ENCODE peak calls at places on chromosomes 6 and 20, in five cellular contexts. O is tibial nerve, F is coronary artery, Q is Caco-2, S is Panc1. X is an unnamed sample.

GRCh38 chr6:109772961-109773431 is 81.9 kb downstream of the FIG4 start:
- DNase-seq in F (no peak), Q (no peak), S (no peak), O (no peak), X (no peak)

GRCh38 chr6:15329154-15329781 is 83.4 kb downstream of the JARID2 start:
- DNase-seq in S (no peak), F (no peak), Q (no peak), O (no peak), X (peak)

GRCh38 chr6:39688494-39688893 is 36.7 kb downstream of the KIF6 start:
- DNase-seq in Q (no peak), S (no peak), O (peak), F (no peak), X (no peak)

GRCh38 chr20:47008842-47009518 is 114.3 kb downstream of the EYA2 start:
- DNase-seq in F (no peak), Q (no peak), S (no peak), O (no peak), X (no peak)

GRCh38 chr20:31934491-31934890 is 17.4 kb downstream of the PDRG1 start:
- DNase-seq in O (no peak), F (no peak), S (no peak), Q (no peak), X (no peak)

GRCh38 chr6:112321882-112322508 is 25.1 kb upstream of the RFPL4B start:
- DNase-seq in S (no peak), F (no peak), Q (no peak), O (no peak), X (no peak)

GRCh38 chr6:108788416-108788815 is 59.8 kb upstream of the ARMC2 start:
- DNase-seq in S (no peak), O (no peak), F (no peak), Q (no peak), X (no peak)

GRCh38 chr6:35500782-35501181 is 3.9 kb upstream of the TEAD3 start:
- DNase-seq in F (no peak), Q (no peak), S (peak), O (no peak), X (no peak)

DNA sequence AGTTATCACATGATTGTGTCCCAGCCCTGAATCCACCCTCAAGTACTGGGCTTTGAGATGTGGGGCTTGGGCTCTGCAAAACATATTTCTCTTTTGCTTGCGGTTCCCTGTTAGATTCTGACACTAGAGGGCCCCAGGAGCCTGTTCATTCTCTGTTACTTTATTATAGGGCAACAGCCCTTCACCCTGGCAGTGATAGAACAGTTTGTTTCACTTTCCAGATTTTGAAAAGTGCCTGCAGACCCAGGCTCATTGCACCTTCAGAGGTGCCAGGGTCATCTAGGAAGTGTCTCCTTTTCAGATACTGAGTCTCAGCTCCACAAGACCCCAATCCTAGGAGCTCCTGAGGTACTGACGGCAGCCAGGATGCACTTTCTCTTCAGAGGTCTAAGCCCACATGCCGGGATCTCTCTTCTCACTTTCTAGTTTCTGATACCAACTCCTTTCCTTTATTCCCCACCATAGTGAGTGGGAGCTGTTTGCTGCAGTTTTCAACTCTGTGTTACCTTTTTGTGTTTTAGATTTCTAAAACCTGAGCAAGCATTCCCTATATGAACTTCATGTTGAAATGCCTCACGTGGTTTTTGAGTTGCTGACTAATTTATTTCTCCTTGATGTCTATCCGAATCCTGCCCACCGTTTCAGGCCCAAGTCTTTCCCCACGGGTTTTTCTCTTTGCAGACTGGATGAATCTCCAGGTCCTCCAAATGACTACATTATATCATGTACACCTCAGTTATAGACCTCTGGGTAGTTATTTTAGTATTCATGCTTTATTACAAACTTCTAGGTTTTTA is 10.9 kb downstream of the ABT1 start:
- DNase-seq in O (peak), S (peak), F (no peak), Q (peak), X (peak)
- H3K4me3 ChIP-seq in O (no peak), S (peak), F (peak), Q (no peak), X (peak)

GRCh38 chr20:50731930-50732690 is 730 bp downstream of the PARD6B start:
- DNase-seq in O (no peak), S (no peak), Q (peak), F (no peak), X (no peak)
- TF ChIP-seq CTCF in O (no peak), S (no peak), Q (no peak), F (no peak), X (no peak)

GRCh38 chr20:8131598-8132014 is 460 bp upstream of the PLCB1 start:
- DNase-seq in S (no peak), F (no peak), O (no peak), Q (peak), X (no peak)
- H3K4me3 ChIP-seq in S (peak), F (peak), O (peak), Q (peak), X (peak)

GRCh38 chr6:37024665-37025337 is 19.3 kb downstream of the FGD2 start:
- DNase-seq in S (no peak), O (no peak), Q (no peak), F (no peak), X (no peak)

GRCh38 chr6:37027811-37028469 is 22.5 kb downstream of the FGD2 start:
- DNase-seq in Q (no peak), O (no peak), F (no peak), S (no peak), X (no peak)

GRCh38 chr6:37027036-37027720 is 21.7 kb downstream of the FGD2 start:
- DNase-seq in Q (no peak), F (no peak), S (no peak), O (no peak), X (no peak)

GRCh38 chr6:37022135-37022863 is 16.8 kb downstream of the FGD2 start:
- DNase-seq in F (no peak), S (no peak), O (no peak), Q (no peak), X (no peak)

DNA sequence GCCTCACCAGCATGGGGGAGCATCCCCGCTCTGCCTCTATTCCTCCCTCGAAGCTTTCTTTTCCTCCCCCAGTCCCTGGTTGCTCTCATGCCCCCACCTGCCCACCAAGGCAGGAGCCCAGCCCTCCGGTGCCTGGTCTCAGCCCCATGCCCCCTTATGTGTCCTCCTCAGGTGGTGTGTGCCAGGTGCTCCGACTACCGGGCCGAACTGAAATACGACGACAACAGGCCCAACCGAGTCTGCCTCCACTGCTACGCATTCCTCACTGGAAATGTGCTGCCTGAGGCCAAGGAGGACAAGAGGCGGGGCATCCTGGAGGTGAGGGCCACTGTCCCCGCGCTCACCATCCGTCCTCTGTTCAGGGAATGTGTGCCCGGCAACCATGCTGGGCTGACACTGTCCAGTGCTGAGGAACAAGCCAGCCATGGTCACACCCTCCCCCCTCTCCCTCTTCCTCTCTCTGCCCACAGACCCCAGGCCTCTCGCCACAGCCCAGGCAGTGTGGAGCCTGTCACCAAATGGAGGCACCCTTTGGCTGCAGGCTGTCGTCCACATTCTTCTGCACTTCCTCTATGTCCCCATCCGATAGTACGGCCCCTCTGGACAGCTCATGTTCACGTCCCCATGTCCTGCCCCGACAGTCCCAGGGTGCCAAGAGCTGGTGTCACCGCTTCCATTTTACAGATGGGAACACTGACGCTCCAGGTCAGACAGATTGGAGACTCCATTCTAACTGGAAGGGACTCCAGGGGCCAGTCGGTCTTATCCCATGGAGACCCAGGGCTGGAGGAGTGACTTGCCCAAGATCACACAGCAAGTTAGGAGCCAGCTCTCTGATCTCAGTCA is 20.4 kb downstream of the FGD2 start:
- DNase-seq in S (no peak), O (no peak), F (no peak), Q (no peak), X (no peak)
- TF ChIP-seq CTCF in S (no peak), O (no peak), F (no peak), Q (no peak), X (no peak)

GRCh38 chr20:49982346-49983122 is at the start of gene SNAI1:
- DNase-seq in O (peak), S (no peak), F (peak), Q (peak), X (no peak)

GRCh38 chr20:49981218-49982071 is 1.3 kb upstream of the SNAI1 start:
- DNase-seq in S (no peak), O (no peak), Q (no peak), F (no peak), X (no peak)

GRCh38 chr20:49980140-49981008 is 2.4 kb upstream of the SNAI1 start:
- DNase-seq in S (no peak), F (no peak), Q (no peak), O (no peak), X (no peak)

GRCh38 chr20:49983123-49983847 is 505 bp downstream of the SNAI1 start:
- DNase-seq in O (no peak), S (no peak), F (no peak), Q (no peak), X (no peak)

GRCh38 chr20:49982072-49982345 is 771 bp upstream of the SNAI1 start:
- DNase-seq in Q (no peak), S (no peak), O (no peak), F (no peak), X (no peak)
- H3K4me3 ChIP-seq in Q (peak), S (peak), O (peak), F (peak), X (peak)

GRCh38 chr20:21143194-21143890 is 17.5 kb downstream of the KIZ start:
- DNase-seq in Q (no peak), S (no peak), O (no peak), F (no peak), X (no peak)
- TF ChIP-seq CTCF in Q (no peak), S (no peak), O (no peak), F (no peak), X (no peak)

GRCh38 chr6:50823130-50823920 is 4.7 kb downstream of the TFAP2B start:
- DNase-seq in Q (no peak), O (no peak), F (no peak), S (no peak), X (no peak)

GRCh38 chr6:50824505-50824904 is 5.8 kb downstream of the TFAP2B start:
- DNase-seq in Q (no peak), F (no peak), O (no peak), S (no peak), X (no peak)

GRCh38 chr6:50826803-50827202 is 8.1 kb downstream of the TFAP2B start:
- DNase-seq in S (no peak), Q (no peak), F (no peak), O (no peak), X (no peak)

GRCh38 chr6:50825375-50826036 is 6.8 kb downstream of the TFAP2B start:
- DNase-seq in Q (no peak), O (no peak), S (no peak), F (no peak), X (no peak)

DNA sequence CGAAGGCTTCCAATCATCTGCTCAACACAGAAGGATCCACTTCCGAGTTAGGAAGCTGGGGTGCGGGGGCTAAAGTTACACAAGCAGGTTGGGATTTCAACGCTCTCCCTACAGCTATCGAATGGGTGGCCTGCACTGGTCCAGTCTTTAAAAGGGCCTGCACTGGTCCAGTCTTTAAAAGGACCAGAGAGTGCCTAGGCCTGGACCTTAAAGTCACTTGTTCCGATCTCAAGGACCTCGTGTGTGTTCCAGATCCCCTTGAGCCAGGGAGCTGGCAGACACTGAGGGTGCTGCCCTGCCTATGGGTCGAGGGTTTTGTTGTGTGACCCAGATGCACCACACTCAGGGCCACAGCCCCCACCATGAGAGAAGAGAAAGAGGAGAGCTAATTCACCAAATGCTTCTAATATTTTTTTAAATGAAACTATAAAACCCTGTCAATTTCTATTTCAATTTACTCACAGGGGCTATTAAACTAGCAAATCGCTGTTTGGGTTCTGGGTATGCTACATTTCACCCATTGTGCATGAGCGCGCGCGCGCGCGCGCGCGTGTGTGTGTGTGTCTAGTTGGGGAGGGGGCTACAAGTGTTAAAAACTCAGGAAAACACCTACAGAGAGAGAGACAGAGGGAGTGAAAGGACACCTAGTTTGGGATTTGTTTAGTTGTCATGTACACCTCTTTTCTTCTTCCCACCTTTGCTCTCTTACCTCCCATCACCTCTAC is 7.5 kb downstream of the TFAP2B start:
- DNase-seq in S (no peak), O (no peak), F (no peak), Q (no peak), X (no peak)
- H3K4me3 ChIP-seq in S (no peak), O (no peak), F (no peak), Q (no peak), X (no peak)

DNA sequence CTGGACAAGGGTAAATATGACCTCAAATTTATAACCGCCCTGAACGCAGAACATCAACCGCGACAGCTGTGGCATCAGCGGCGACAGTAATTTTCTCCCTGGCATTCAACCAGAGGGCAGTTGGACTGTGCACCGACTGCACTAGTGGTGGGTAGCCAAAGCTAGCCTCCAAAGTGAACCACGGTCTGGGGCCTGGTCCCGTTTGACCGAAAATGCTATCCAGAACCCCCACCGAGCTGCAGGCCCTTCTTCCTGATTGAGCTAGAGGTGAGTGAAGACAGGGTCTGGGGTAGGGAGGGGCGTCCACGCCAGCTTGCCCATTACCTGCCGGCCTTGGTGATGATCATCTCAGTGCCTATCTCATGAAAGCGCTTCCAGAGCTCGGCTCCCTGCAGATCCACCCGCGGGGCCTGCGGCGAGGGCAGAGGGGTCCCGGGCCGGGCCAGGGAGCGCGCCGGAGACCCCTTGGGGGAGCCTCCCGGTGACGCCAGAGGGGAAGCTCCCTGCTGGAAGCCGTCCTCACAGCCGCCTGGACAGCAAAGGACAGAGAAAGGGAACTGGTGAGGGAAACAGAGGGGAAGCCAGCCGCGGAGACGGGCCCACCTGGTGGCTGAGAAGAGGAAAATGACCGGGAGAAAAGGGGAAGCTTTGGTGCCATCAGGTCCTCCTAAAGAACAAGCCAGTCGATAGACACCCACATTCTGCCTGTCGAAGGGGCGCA is 2.0 kb downstream of the TBX18 start:
- DNase-seq in Q (no peak), F (no peak), O (no peak), S (no peak), X (no peak)
- TF ChIP-seq CTCF in Q (no peak), F (no peak), O (no peak), S (peak), X (no peak)